ENCODE peak calls at places on chromosomes 4 and X, in seven cellular contexts. S is hepatocyte, K is esophagus squamous epithelium, M is tibial artery, J is GM23338, B is stomach, I is AG04450. W is an unnamed sample.

GRCh38 chr4:182873726-182874125 is 43.5 kb downstream of the DCTD start:
- DNase-seq in S (no peak), K (no peak), M (peak), J (no peak), B (no peak), I (no peak), W (no peak)

GRCh38 chrX:54937416-54937815 is 16.8 kb downstream of the TRO start:
- DNase-seq in S (no peak), K (no peak), M (no peak), J (no peak), B (no peak), I (no peak), W (no peak)

GRCh38 chr4:532588-533317 is 33.7 kb downstream of the PIGG start:
- DNase-seq in S (no peak), K (no peak), M (no peak), J (peak), B (no peak), I (no peak), W (no peak)

GRCh38 chr4:121138014-121138413 is 26.1 kb downstream of the TNIP3 start:
- DNase-seq in S (no peak), K (no peak), M (no peak), J (no peak), B (no peak), I (no peak), W (no peak)

GRCh38 chr4:86935833-86936721 is 1.3 kb downstream of the AFF1 start:
- DNase-seq in S (peak), K (no peak), M (peak), J (peak), B (peak), I (no peak), W (peak)

GRCh38 chrX:82528525-82528924 is 979.6 kb upstream of the POU3F4 start:
- DNase-seq in S (no peak), K (no peak), M (no peak), J (no peak), B (no peak), I (no peak), W (no peak)

GRCh38 chrX:15277594-15277993 is 7.7 kb upstream of the ASB9 start:
- DNase-seq in S (no peak), K (no peak), M (no peak), J (no peak), B (no peak), I (no peak), W (no peak)

GRCh38 chrX:35711281-35711680 is 86.9 kb upstream of the MAGEB16 start:
- DNase-seq in S (no peak), K (no peak), M (no peak), J (no peak), B (no peak), I (no peak), W (no peak)

GRCh38 chrX:2652106-2652505 is 39.0 kb upstream of the CD99 start:
- DNase-seq in S (no peak), K (no peak), M (no peak), J (peak), B (no peak), I (no peak), W (no peak)

GRCh38 chr4:92251711-92252110 is 52.1 kb upstream of the GRID2 start:
- DNase-seq in S (no peak), K (no peak), M (no peak), J (no peak), B (no peak), I (no peak), W (no peak)

GRCh38 chrX:45006002-45006800 is 133.2 kb downstream of the KDM6A start:
- DNase-seq in S (no peak), K (no peak), M (no peak), J (peak), B (no peak), I (no peak), W (no peak)

GRCh38 chr4:148173397-148174017 is 268.7 kb downstream of the NR3C2 start:
- DNase-seq in S (no peak), K (no peak), M (no peak), J (no peak), B (no peak), I (no peak), W (peak)

GRCh38 chrX:130691576-130691975 is 211.4 kb downstream of the ENOX2 start:
- DNase-seq in S (no peak), K (no peak), M (no peak), J (no peak), B (no peak), I (no peak), W (no peak)

GRCh38 chr4:156945532-156945931 is 26.1 kb downstream of the PDGFC start:
- DNase-seq in S (no peak), K (no peak), M (no peak), J (no peak), B (no peak), I (no peak), W (no peak)

GRCh38 chr4:55175779-55176231 is 50.4 kb upstream of the KDR start:
- DNase-seq in S (no peak), K (no peak), M (no peak), J (peak), B (no peak), I (no peak), W (peak)

GRCh38 chrX:85109235-85109634 is 105.6 kb downstream of the APOOL start:
- DNase-seq in S (no peak), K (no peak), M (no peak), J (peak), B (no peak), I (no peak), W (peak)

GRCh38 chr4:102007959-102008425 is 217.5 kb downstream of the BANK1 start:
- DNase-seq in S (no peak), K (no peak), M (no peak), J (no peak), B (no peak), I (no peak), W (no peak)

GRCh38 chr4:82284858-82285805 is 88.7 kb downstream of the HNRNPD start:
- DNase-seq in S (peak), K (peak), M (peak), J (peak), B (peak), I (peak), W (peak)

GRCh38 chr4:2304877-2305561 is 43.1 kb upstream of the MXD4 start:
- DNase-seq in S (no peak), K (no peak), M (peak), J (no peak), B (peak), I (no peak), W (no peak)

GRCh38 chrX:69060631-69061408 is 104.4 kb downstream of the PJA1 start:
- DNase-seq in S (peak), K (no peak), M (no peak), J (peak), B (peak), I (no peak), W (no peak)

GRCh38 chr4:159443975-159444374 is 341.1 kb downstream of the RAPGEF2 start:
- DNase-seq in S (no peak), K (no peak), M (no peak), J (no peak), B (no peak), I (peak), W (no peak)

GRCh38 chr4:152735302-152735917 is 44.1 kb downstream of the TIGD4 start:
- DNase-seq in S (peak), K (no peak), M (no peak), J (peak), B (no peak), I (no peak), W (peak)

GRCh38 chr4:166460769-166461550 is 587.9 kb downstream of the TLL1 start:
- DNase-seq in S (no peak), K (no peak), M (no peak), J (no peak), B (no peak), I (no peak), W (no peak)

GRCh38 chrX:75276666-75277065 is 2.8 kb downstream of the UPRT start:
- DNase-seq in S (no peak), K (no peak), M (no peak), J (no peak), B (no peak), I (no peak), W (no peak)

GRCh38 chrX:45621356-45622041 is 420.8 kb upstream of the DIPK2B start:
- DNase-seq in S (no peak), K (no peak), M (no peak), J (no peak), B (no peak), I (no peak), W (no peak)

GRCh38 chrX:133999013-133999705 is 13.8 kb upstream of the GPC3 start:
- DNase-seq in S (no peak), K (no peak), M (no peak), J (no peak), B (no peak), I (no peak), W (no peak)

GRCh38 chrX:24563291-24564010 is 83.7 kb downstream of the PCYT1B start:
- DNase-seq in S (no peak), K (no peak), M (no peak), J (no peak), B (no peak), I (no peak), W (peak)

GRCh38 chrX:24566233-24566632 is 80.9 kb downstream of the PCYT1B start:
- DNase-seq in S (no peak), K (no peak), M (no peak), J (no peak), B (no peak), I (no peak), W (no peak)

GRCh38 chrX:24561121-24561520 is 86.0 kb downstream of the PCYT1B start:
- DNase-seq in S (no peak), K (no peak), M (no peak), J (peak), B (no peak), I (no peak), W (peak)
- TF ChIP-seq CTCF in S (no peak), K (no peak), M (peak), J (peak), B (no peak), I (no peak), W (peak)

DNA sequence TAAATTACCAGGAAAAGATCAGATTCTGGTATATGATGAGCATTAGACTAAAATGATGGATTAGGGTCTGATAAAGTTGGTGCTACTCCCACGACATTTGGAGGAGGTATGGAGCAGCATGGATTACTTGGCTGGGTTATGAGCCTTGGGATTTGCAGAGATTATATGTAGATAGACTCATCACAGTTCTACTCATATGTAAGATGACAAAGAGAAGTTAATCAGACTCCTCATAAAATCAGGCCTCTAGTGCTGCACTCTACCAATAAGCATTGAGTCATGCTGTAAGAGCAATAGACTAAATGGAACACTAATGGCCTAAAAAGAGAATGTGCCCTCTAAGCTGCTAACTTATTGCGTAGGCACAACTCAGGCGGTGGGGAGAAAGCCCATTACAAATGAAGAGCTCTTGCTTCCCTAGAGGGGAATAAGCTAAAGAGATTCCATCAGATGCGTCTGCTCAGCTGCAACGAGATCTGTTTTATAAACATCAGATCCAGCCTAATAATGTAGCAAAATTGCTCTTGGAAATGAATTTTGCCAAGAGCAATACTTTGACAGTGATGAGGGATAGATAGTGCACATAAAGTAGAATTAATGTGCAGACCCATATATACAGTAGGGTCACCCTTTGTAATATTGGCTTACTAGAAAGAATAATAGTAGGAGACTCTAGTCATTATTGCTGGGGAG is 17.5 kb downstream of the LIAS start:
- DNase-seq in S (no peak), K (no peak), M (no peak), J (no peak), B (no peak), I (no peak), W (no peak)
- H3K27ac ChIP-seq in S (no peak), K (no peak), M (peak), J (no peak), B (no peak), I (no peak), W (no peak)

GRCh38 chr4:28378109-28378830 is 1517.6 kb downstream of the STIM2 start:
- DNase-seq in S (no peak), K (no peak), M (no peak), J (peak), B (no peak), I (no peak), W (no peak)
- TF ChIP-seq CTCF in S (peak), K (no peak), M (no peak), J (peak), B (no peak), I (no peak), W (no peak)

DNA sequence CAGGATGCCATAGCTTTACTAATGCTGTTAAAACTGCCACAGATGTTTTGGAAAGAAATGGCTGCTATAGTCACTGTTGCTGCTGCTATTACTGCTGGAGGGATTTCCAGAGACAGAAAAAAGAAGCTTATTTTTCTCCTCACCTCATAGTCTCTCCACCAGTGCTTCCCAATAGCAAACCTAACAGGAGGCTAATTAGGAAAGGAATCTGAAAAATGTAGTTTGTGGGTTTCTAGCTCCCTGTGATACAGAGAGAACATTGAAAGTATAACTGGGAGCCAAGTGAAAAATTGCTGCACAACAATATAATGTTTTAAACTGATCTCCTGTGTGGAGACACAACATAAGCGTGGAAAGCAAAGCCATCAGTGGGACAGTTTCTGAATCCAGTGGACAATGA is 8.6 kb upstream of the TSPAN7 start:
- DNase-seq in S (no peak), K (no peak), M (no peak), J (no peak), B (no peak), I (no peak), W (no peak)
- H3K27ac ChIP-seq in S (no peak), K (no peak), M (no peak), J (no peak), B (no peak), I (no peak), W (no peak)

GRCh38 chr4:90024519-90024918 is 102.7 kb upstream of the CCSER1 start:
- DNase-seq in S (no peak), K (no peak), M (no peak), J (no peak), B (no peak), I (no peak), W (no peak)

GRCh38 chr4:90028460-90028859 is 98.7 kb upstream of the CCSER1 start:
- DNase-seq in S (no peak), K (no peak), M (no peak), J (no peak), B (no peak), I (no peak), W (no peak)

GRCh38 chr4:90030202-90030601 is 97.0 kb upstream of the CCSER1 start:
- DNase-seq in S (no peak), K (no peak), M (no peak), J (no peak), B (no peak), I (no peak), W (no peak)

GRCh38 chr4:90027565-90027964 is 99.6 kb upstream of the CCSER1 start:
- DNase-seq in S (no peak), K (no peak), M (no peak), J (no peak), B (no peak), I (no peak), W (no peak)

DNA sequence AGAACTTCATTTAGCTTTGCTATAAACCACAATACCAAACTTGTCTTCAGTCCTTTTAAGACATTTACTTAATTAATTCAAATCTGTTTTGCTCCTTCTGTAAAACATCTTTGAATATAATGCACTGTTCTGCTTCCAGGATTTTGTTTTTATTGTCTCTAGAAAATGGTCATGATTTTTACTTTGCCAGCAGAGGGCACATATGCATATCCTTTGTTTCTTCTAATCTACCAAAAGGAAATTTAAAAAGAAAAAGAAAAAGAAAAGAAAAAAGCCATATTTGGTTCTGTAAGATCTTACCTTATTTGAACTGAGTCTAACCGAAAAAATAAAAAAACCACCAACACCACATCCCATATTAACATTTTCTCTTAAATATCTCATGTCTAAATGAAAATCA is 101.9 kb upstream of the CCSER1 start:
- DNase-seq in S (peak), K (no peak), M (no peak), J (peak), B (no peak), I (no peak), W (no peak)
- TF ChIP-seq CTCF in S (peak), K (no peak), M (no peak), J (peak), B (peak), I (peak), W (peak)